ENCODE peak calls at places on chromosomes 5 and 9, in seven cellular contexts. J is trophoblast cell, W is mesendoderm, D is H1, F is H9, H is IMR-90, B is mesenchymal stem cell. U is an unnamed sample.

GRCh38 chr9:21506910-21507795 is 25.0 kb upstream of the IFNE start:
- DNase-seq in B (peak), F (no peak), D (no peak), W (peak), H (peak), J (peak), U (no peak)

GRCh38 chr9:95224371-95225015 is 93.0 kb downstream of the FANCC start:
- DNase-seq in B (peak), W (no peak), H (peak), F (no peak), D (no peak), J (peak), U (no peak)

GRCh38 chr5:111628901-111629300 is 116.6 kb upstream of the STARD4 start:
- DNase-seq in J (peak), W (no peak), D (no peak), B (no peak), H (peak), F (no peak), U (no peak)

GRCh38 chr9:37284631-37285030 is 137.9 kb upstream of the GRHPR start:
- DNase-seq in W (no peak), J (no peak), H (peak), F (no peak), B (no peak), D (no peak), U (no peak)

GRCh38 chr9:108671156-108671555 is 184.6 kb downstream of the ACTL7B start:
- DNase-seq in F (peak), J (peak), W (peak), B (peak), H (peak), D (no peak), U (peak)

GRCh38 chr9:33436445-33436844 is 10.9 kb downstream of the AQP3 start:
- DNase-seq in F (no peak), W (peak), H (no peak), J (peak), D (no peak), B (no peak), U (no peak)

GRCh38 chr5:88405783-88406182 is 137.1 kb upstream of the TMEM161B start:
- DNase-seq in B (no peak), F (no peak), H (no peak), J (no peak), W (no peak), D (no peak), U (no peak)

GRCh38 chr9:83070257-83070656 is 7.3 kb upstream of the RASEF start:
- DNase-seq in D (no peak), J (no peak), H (peak), W (no peak), B (no peak), F (no peak), U (no peak)

GRCh38 chr5:138985683-138986082 is 110.5 kb upstream of the LRRTM2 start:
- DNase-seq in W (no peak), D (no peak), H (no peak), F (peak), J (no peak), B (no peak), U (no peak)

GRCh38 chr5:1155191-1156032 is 43.5 kb upstream of the SLC12A7 start:
- DNase-seq in J (no peak), B (no peak), W (no peak), H (no peak), D (no peak), F (no peak), U (no peak)

GRCh38 chr9:119675951-119676350 is 306.7 kb upstream of the BRINP1 start:
- DNase-seq in H (no peak), D (no peak), B (no peak), F (no peak), J (no peak), W (peak), U (no peak)

GRCh38 chr9:16342621-16343020 is 527.8 kb downstream of the BNC2 start:
- DNase-seq in W (no peak), B (no peak), J (no peak), F (no peak), D (no peak), H (no peak), U (no peak)

GRCh38 chr9:119412399-119412798 is 43.2 kb upstream of the BRINP1 start:
- DNase-seq in D (no peak), H (no peak), J (peak), B (no peak), W (peak), F (peak), U (no peak)

GRCh38 chr5:1726469-1726865 is 73.2 kb downstream of the MRPL36 start:
- DNase-seq in W (no peak), F (peak), D (no peak), B (no peak), J (no peak), H (no peak), U (no peak)

GRCh38 chr5:997001-997474 is 11.6 kb upstream of the NKD2 start:
- DNase-seq in D (no peak), B (peak), H (no peak), F (peak), J (no peak), W (peak), U (no peak)

GRCh38 chr9:124306098-124306735 is 48.5 kb downstream of the NEK6 start:
- DNase-seq in F (no peak), B (peak), D (no peak), J (peak), W (peak), H (peak), U (no peak)

GRCh38 chr5:98775962-98776687 is 2.7 kb downstream of the RGMB start:
- DNase-seq in F (no peak), B (peak), W (no peak), H (peak), D (no peak), J (peak), U (no peak)

GRCh38 chr9:86766912-86767311 is 180.4 kb downstream of the GAS1 start:
- DNase-seq in B (peak), D (peak), H (peak), W (peak), J (peak), F (no peak), U (peak)

GRCh38 chr9:33439731-33440130 is 7.7 kb downstream of the AQP3 start:
- DNase-seq in D (no peak), H (no peak), J (no peak), W (no peak), B (no peak), F (no peak), U (no peak)

GRCh38 chr9:2281031-2281802 is 266.1 kb downstream of the SMARCA2 start:
- DNase-seq in D (peak), W (peak), H (peak), B (peak), J (peak), F (peak), U (peak)

GRCh38 chr5:35285011-35285410 is 54.7 kb upstream of the PRLR start:
- DNase-seq in B (no peak), H (no peak), W (no peak), J (peak), D (no peak), F (no peak), U (no peak)

GRCh38 chr9:131731237-131731995 is 8.5 kb downstream of the RAPGEF1 start:
- DNase-seq in J (no peak), W (no peak), B (peak), D (no peak), F (no peak), H (peak), U (no peak)

GRCh38 chr5:179620703-179621350 is 2.6 kb downstream of the HNRNPH1 start:
- DNase-seq in W (peak), B (no peak), F (no peak), J (peak), D (no peak), H (no peak), U (no peak)

GRCh38 chr5:179621551-179621971 is 1.9 kb downstream of the HNRNPH1 start:
- DNase-seq in H (no peak), J (peak), F (no peak), D (no peak), W (no peak), B (no peak), U (no peak)

GRCh38 chr5:179619776-179620175 is 3.7 kb downstream of the HNRNPH1 start:
- DNase-seq in W (no peak), J (peak), F (no peak), D (no peak), B (no peak), H (peak), U (no peak)

GRCh38 chr5:179618923-179619554 is 4.4 kb downstream of the HNRNPH1 start:
- DNase-seq in D (no peak), J (peak), H (no peak), F (no peak), W (no peak), B (no peak), U (no peak)

GRCh38 chr5:179620293-179620692 is 3.2 kb downstream of the HNRNPH1 start:
- DNase-seq in B (no peak), W (no peak), F (no peak), J (peak), D (no peak), H (no peak), U (no peak)
- H3K27ac ChIP-seq in B (no peak), W (no peak), F (no peak), J (no peak), D (no peak), H (no peak), U (no peak)

GRCh38 chr9:137000177-137000930 is 4.0 kb upstream of the CLIC3 start:
- DNase-seq in F (no peak), H (peak), J (peak), W (no peak), D (no peak), B (peak), U (no peak)
- H2AK5ac ChIP-seq in F (no peak), H (peak), J (no peak), W (no peak), D (no peak), B (no peak), U (no peak)

DNA sequence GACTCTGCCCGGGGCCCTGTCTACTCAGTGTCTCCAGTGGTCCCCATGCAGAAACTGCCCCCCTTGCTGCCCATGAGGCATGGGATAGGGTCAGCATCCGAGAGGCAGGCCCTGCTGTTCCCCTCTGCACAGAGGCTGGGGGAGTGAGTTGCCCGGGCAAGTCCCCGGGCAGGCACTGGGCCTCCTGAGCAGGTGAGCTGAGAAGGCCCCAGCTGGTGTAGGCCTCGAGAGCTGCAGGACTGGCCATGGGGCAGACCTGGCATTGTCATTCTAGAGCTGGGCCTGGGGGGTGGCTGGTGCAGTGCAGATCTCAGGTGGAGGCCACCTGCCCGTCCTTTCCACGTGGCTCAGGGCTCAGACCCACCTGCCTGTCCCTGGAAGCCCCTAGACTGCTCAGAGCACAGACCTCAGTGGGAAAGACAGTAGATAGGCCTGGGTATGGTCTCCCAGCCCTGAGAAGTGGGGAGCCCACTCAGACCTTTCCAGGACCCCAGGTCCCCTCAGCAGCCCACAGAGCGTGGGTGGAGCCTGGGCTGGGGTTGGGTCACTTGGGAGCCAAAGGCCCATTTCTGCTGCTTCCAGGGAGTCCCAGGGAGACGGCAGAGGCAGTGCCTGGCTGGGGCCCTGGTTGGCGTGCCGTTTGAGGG is 4.7 kb upstream of the NOTCH1 start:
- DNase-seq in J (no peak), F (peak), D (no peak), H (no peak), W (no peak), B (no peak), U (no peak)
- H3K27ac ChIP-seq in J (no peak), F (no peak), D (peak), H (peak), W (no peak), B (peak), U (no peak)

GRCh38 chr9:7042124-7042523 is 284.4 kb downstream of the KDM4C start:
- DNase-seq in D (no peak), H (peak), W (no peak), F (no peak), B (no peak), J (peak), U (no peak)
- H2AK5ac ChIP-seq in D (no peak), H (no peak), W (no peak), F (no peak), B (no peak), J (no peak), U (no peak)